ENCODE peak calls at places on chromosomes 5 and 9, in six cellular contexts. A is aorta, X is psoas muscle, F is right lobe of liver, M is stomach, Y is cardiac muscle cell. H is an unnamed sample.

GRCh38 chr9:134962998-134963364 is 45.3 kb upstream of the FCN1 start:
- DNase-seq in A (peak; percentile 62), Y (no peak), F (no peak), M (no peak), X (peak; percentile 22), H (no peak)

GRCh38 chr5:156934450-156935211 is 28.4 kb downstream of the TIMD4 start:
- DNase-seq in Y (peak; percentile 2), A (no peak), M (no peak), F (no peak), X (no peak), H (peak; percentile 45)

GRCh38 chr9:118230319-118230718 is 526.1 kb downstream of the TLR4 start:
- DNase-seq in Y (no peak), F (no peak), X (no peak), A (no peak), M (no peak), H (no peak)

GRCh38 chr9:130936285-130937117 is 2.5 kb downstream of the FIBCD1 start:
- DNase-seq in F (no peak), A (no peak), Y (peak; percentile 87), X (no peak), M (no peak), H (no peak)

GRCh38 chr5:88671808-88672499 is 211.0 kb downstream of the MEF2C start:
- DNase-seq in M (no peak), Y (no peak), F (no peak), X (no peak), A (no peak), H (no peak)

GRCh38 chr5:154995679-154996078 is 17.9 kb upstream of the KIF4B start:
- DNase-seq in F (no peak), A (no peak), Y (no peak), X (no peak), M (no peak), H (no peak)

GRCh38 chr9:107929439-107929838 is 439.9 kb upstream of the KLF4 start:
- DNase-seq in A (no peak), X (peak; percentile 70), F (no peak), M (peak; percentile 79), Y (peak; percentile 72), H (no peak)

GRCh38 chr5:64166201-64166959 is 737 bp downstream of the RNF180 start:
- DNase-seq in M (no peak), Y (peak; percentile 7), A (no peak), F (no peak), X (no peak), H (no peak)

DNA sequence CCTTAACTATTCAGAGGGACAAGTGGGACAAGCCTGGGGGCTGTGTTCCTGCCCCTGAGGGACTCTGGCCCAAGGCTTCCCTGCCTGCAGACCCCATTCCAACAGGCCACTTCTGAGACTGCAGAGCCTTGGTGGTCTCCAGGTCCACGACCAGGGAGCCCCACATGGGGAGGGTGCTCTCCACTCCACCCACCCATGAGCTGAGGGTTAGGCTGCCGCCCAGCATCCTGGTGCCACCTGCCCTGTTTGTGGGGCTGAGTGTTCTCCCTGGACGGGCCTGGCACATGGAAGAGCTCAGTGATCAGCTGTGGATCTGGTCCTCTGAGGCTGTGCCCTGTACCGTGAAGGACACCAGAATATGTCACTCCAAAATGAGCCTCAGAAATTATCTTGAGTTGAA is 2.5 kb upstream of the ABO start:
- DNase-seq in M (no peak), F (no peak), A (no peak), Y (no peak), X (no peak), H (no peak)
- H3K27me3 ChIP-seq in M (peaks cover 86% of the 10 kb centered on the region), F (no peaks in the 10 kb centered on the region), A (no peaks in the 10 kb centered on the region), Y (peaks cover 56% of the 10 kb centered on the region), X (peaks cover 11% of the 10 kb centered on the region), H (no peaks in the 10 kb centered on the region)

GRCh38 chr9:31745886-31746285 is 638.6 kb upstream of the ACO1 start:
- DNase-seq in M (no peak), F (no peak), A (no peak), X (no peak), Y (no peak), H (no peak)
- H3K27ac ChIP-seq in M (no peak overlapping the region), F (no peak overlapping the region), A (no peak overlapping the region), X (no peak overlapping the region), Y (no peak overlapping the region), H (no peak overlapping the region)

DNA sequence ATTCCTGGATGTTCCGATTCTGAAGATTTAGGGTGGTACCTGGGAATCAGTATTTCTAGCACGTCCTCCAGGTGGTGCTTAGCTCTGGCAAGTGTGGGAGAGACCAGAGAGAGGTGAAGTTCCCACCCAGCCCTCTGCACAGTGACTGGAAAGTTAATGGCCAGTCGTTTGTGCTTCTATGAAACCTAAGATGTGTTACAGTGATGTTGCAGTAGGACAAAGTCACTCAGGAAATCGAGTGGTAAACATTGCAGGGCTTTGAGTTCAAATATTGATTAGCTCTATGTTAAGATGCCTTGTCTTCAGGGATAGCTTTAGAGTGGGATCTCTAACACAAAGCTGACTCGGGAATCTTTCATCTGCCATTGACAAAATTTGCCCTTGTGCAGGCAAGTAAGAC is 55.6 kb downstream of the PIK3R1 start:
- DNase-seq in F (no peak), Y (no peak), X (no peak), A (no peak), M (no peak), H (no peak)
- H3K4me1 ChIP-seq in F (peaks cover 49% of the 10 kb centered on the region), Y (peaks cover 18% of the 10 kb centered on the region), X (peaks cover 48% of the 10 kb centered on the region), A (no peaks in the 10 kb centered on the region), M (peaks cover 41% of the 10 kb centered on the region), H (peaks cover 97% of the 10 kb centered on the region)

DNA sequence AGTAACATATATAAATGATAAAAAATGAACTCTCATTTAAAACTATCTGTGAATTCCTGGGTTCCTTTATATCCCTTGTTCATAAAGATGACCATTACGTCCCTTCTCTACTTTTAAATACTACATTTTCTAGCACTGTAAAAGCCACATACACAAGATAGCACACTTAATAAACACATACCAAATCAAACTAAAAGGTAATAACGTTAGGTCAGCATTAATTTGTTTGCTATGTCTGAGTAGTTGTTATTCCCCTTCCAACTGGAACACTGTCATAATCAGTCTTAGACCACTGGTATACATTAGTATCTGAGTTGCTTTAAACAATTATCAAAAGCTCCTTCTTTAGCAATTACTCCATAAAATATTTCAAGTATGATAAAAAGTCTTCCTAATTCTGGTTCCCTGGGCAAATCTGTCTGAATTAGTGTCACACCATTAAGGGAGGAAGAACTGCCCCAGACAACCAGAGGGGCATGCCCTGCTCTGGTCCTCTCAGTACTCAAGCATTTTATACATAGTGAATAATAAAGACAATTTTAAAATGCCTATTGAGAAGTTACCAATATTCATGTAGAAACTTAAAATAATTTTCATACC is 98.1 kb downstream of the RAPGEF6 start:
- DNase-seq in A (no peak), M (no peak), X (no peak), Y (no peak), F (no peak), H (no peak)
- H3K27me3 ChIP-seq in A (no peaks in the 10 kb centered on the region), M (no peaks in the 10 kb centered on the region), X (no peaks in the 10 kb centered on the region), Y (no peaks in the 10 kb centered on the region), F (no peaks in the 10 kb centered on the region), H (no peaks in the 10 kb centered on the region)

DNA sequence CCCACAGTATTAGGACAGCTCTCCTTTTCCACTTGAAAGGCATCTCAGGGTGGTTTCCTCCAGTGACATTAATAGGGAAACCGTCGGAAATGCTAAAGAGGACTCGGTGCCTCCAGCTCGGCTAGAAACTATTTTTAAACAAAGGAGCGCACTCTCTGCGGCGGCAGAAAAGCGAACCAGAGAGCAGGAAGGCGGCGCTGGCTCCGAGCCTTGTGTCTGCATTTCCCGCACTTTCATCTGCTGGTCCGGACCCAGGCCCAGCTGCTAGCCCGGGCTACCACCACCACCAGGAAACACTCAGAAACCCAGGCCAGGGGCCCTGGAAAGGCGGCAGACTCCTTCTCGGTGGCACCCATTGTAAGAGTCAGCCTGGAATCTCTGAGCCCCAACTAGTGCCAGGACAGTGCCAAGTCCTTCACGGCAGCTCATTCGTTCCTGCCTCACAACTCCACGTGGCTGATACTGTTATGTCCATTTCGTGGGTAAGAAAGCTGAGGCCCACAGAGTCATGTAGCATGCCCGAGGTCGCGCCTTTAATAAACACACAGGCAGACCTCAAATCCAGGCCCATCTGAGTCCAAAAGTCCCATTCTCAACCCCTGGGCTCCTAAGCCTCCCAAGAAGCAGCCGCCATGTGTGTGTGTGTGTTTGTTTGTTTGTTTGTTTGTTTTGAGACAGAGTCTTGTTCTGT is 73.9 kb downstream of the VAV2 start:
- DNase-seq in Y (no peak), A (no peak), X (no peak), F (no peak), M (no peak), H (no peak)
- H3K27ac ChIP-seq in Y (no peak overlapping the region), A (no peak overlapping the region), X (no peak overlapping the region), F (no peak overlapping the region), M (peak overlapping the region; percentile 22), H (no peak overlapping the region)

DNA sequence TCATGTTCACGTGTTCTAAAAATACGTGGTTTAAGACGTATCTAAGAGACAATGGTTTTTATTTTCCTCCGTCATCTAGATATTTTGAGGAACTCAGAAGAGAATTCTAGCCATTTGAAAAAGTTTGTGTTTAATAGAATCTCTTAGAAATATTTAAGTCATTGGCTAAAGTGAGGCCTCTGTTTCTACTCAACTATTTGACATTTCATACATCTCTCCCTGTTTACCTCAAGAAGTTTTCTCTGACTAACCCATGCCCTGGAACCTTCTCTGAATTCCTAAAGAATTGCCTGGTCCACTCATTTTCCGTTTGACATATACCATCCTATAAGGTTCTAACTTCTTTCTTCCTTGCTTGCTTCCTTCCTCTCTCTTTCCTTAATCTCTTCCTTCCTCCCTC is 178.7 kb downstream of the SNCAIP start:
- DNase-seq in Y (no peak), X (no peak), M (no peak), F (no peak), A (no peak), H (no peak)
- H3K4me1 ChIP-seq in Y (peaks cover 14% of the 10 kb centered on the region), X (no peaks in the 10 kb centered on the region), M (peaks cover 7% of the 10 kb centered on the region), F (no peaks in the 10 kb centered on the region), A (peaks cover 1% of the 10 kb centered on the region), H (no peaks in the 10 kb centered on the region)

DNA sequence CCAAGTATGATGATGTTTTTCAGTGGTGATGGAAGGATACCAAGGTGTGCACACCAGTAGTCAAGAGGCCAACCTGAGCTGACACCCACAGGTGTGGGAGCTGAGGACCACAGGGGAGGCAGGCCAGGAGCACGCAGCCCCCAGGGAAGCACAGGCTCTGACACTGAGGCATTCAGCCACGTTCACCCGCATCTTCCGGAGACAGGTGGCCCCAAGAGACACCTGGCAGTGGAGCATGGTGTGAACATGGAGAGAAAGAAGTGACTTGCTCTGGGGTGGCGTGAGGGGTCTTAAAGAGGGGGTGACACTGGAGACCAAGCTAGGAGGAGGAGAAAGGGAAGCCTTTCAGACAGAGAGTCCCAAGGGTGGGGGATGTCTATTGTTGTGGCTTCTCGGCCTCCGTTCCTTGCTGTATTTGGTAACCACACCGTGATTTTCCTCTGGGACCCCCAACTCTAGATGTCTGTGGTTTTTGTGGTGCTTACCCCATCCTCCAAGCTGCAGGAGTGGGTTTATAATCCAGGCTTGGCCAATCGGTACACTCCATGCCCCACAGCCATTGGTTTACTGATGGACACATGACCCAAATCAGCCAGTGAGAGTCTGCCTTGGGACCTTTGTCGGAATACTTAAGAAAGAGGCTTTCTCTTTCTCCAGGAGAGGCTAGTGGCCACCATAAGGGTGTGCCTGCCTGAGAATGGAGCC is 84.6 kb downstream of the HRH2 start:
- DNase-seq in X (no peak), M (no peak), F (no peak), A (no peak), Y (no peak), H (no peak)
- H3K27me3 ChIP-seq in X (peaks cover 8% of the 10 kb centered on the region), M (peaks cover 66% of the 10 kb centered on the region), F (no peaks in the 10 kb centered on the region), A (no peaks in the 10 kb centered on the region), Y (no peaks in the 10 kb centered on the region), H (peaks cover 3% of the 10 kb centered on the region)